ENCODE peak calls at places on chromosomes 13 and 19, in six cellular contexts. P is lower leg skin; U is breast epithelium; J is Karpas-422; R is AG04450; S is CD8-positive, alpha-beta T cell. X is an unnamed sample.

GRCh38 chr19:48752511-48753365 is at the start of gene FUT1:
- DNase-seq in P (no peak), U (peak; percentile 88), J (no peak), R (no peak), S (peak; percentile 49), X (no peak)

GRCh38 chr13:30121666-30122065 is 185.7 kb downstream of the KATNAL1 start:
- DNase-seq in P (no peak), U (peak; percentile 46), J (no peak), R (no peak), S (no peak), X (no peak)

GRCh38 chr19:23415034-23415433 is 19.8 kb upstream of the ZNF91 start:
- DNase-seq in P (no peak), U (no peak), J (no peak), R (no peak), S (no peak), X (no peak)

GRCh38 chr19:38661996-38662395 is 14.5 kb downstream of the ACTN4 start:
- DNase-seq in P (peak; percentile 74), U (peak; percentile 88), J (no peak), R (no peak), S (no peak), X (no peak)

GRCh38 chr19:18603255-18603957 is 3.2 kb downstream of the CRLF1 start:
- DNase-seq in P (no peak), U (no peak), J (peak; percentile 61), R (no peak), S (no peak), X (no peak)

GRCh38 chr13:47287291-47287751 is 390.5 kb upstream of the HTR2A start:
- DNase-seq in P (no peak), U (no peak), J (no peak), R (peak; percentile 29), S (no peak), X (peak; percentile 76)

GRCh38 chr19:49890349-49891311 is 6.1 kb downstream of the IL4I1 start:
- DNase-seq in P (no peak), U (no peak), J (peak; percentile 92), R (no peak), S (peak; percentile 75), X (no peak)

GRCh38 chr13:43916828-43917227 is 37.1 kb downstream of the LACC1 start:
- DNase-seq in P (no peak), U (no peak), J (no peak), R (no peak), S (no peak), X (no peak)

GRCh38 chr13:46866150-46866549 is 30.7 kb downstream of the HTR2A start:
- DNase-seq in P (peak; percentile 16), U (no peak), J (peak; percentile 41), R (peak; percentile 27), S (no peak), X (peak; percentile 40)

GRCh38 chr19:10036601-10037071 is 23.4 kb downstream of the RDH8 start:
- DNase-seq in P (no peak), U (no peak), J (no peak), R (no peak), S (no peak), X (no peak)

GRCh38 chr19:56076413-56076998 is 44.6 kb downstream of the ZNF787 start:
- DNase-seq in P (no peak), U (no peak), J (peak; percentile 91), R (peak; percentile 15), S (peak; percentile 34), X (no peak)

GRCh38 chr13:21673592-21674270 is 2.9 kb downstream of the FGF9 start:
- DNase-seq in P (no peak), U (no peak), J (peak; percentile 75), R (no peak), S (peak; percentile 51), X (no peak)

GRCh38 chr19:31073485-31074221 is 275.6 kb downstream of the TSHZ3 start:
- DNase-seq in P (no peak), U (no peak), J (no peak), R (no peak), S (no peak), X (no peak)

GRCh38 chr19:31070126-31070525 is 279.1 kb downstream of the TSHZ3 start:
- DNase-seq in P (no peak), U (no peak), J (no peak), R (no peak), S (no peak), X (no peak)

GRCh38 chr19:31070676-31071075 is 278.6 kb downstream of the TSHZ3 start:
- DNase-seq in P (no peak), U (no peak), J (no peak), R (no peak), S (no peak), X (no peak)

GRCh38 chr19:31068268-31068667 is 281.0 kb downstream of the TSHZ3 start:
- DNase-seq in P (no peak), U (no peak), J (no peak), R (no peak), S (no peak), X (no peak)

DNA sequence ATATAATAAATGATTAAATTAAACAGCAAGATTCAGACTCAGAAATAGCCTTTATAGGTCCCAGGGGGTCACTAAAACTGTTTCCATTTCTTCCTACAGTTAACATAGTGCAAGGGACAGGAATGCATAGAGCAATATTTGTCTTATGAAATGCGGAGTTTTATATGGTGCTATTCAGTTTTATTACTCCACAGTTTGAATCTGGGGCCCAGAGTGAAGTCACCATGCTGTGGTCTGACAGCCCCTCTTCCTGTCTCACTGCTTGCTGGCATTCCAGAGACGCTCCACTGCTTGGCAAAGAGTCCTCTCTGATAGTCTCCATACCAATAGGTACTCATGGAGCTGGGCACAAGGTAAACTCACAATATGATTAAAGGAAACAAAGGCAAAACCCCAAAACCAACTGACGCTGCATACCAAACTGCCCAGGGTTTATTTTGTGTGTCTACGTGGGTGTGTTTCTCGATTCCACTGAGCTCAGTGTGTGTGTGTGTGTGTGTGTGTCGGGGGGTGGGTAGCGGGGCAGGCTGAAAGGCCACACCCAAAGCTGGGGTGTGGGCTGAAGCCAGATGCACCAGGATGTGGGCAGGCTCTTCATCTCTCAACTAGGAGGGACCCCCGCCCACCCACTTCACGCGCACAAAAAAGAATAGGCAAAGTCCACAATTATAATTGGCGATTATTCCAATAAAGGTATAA is 277.9 kb downstream of the TSHZ3 start:
- DNase-seq in P (no peak), U (no peak), J (no peak), R (no peak), S (no peak), X (peak; percentile 34)
- H3K4me3 ChIP-seq in P (no peak overlapping the region), U (no peak overlapping the region), J (no peak overlapping the region), R (no peak overlapping the region), S (no peak overlapping the region), X (no peak overlapping the region)

GRCh38 chr19:42424712-42425131 is 2.5 kb downstream of the LIPE start:
- DNase-seq in P (no peak), U (no peak), J (no peak), R (no peak), S (no peak), X (no peak)
- H3K4me3 ChIP-seq in P (no peak overlapping the region), U (no peak overlapping the region), J (no peak overlapping the region), R (no peak overlapping the region), S (no peak overlapping the region), X (no peak overlapping the region)

DNA sequence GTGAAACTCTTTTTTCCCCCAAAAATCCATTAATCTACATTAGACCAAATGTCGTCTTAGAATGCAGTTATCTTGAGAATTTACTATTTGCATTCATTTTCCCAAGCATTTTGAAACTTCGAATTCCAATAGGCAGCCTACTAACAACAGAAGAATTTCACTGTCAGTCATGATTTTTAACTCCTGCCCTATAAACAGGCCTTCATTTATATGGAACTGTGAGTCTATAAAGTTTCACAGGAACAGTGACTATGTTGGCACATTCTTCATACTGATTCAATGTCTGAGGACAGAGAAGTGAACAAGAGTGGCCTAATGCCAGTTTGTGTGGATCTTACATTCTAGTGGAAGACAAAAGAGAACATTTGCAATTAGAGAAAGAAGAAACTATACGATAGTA is 198.0 kb downstream of the PCDH17 start:
- DNase-seq in P (no peak), U (no peak), J (no peak), R (no peak), S (no peak), X (no peak)
- H3K4me3 ChIP-seq in P (no peak overlapping the region), U (no peak overlapping the region), J (no peak overlapping the region), R (no peak overlapping the region), S (no peak overlapping the region), X (no peak overlapping the region)

GRCh38 chr13:75751350-75751749 is 115.2 kb downstream of the LMO7 start:
- DNase-seq in P (no peak), U (no peak), J (no peak), R (no peak), S (no peak), X (no peak)
- H3K4me3 ChIP-seq in P (no peak overlapping the region), U (no peak overlapping the region), J (no peak overlapping the region), R (no peak overlapping the region), S (no peak overlapping the region), X (no peak overlapping the region)

GRCh38 chr19:1274081-1274851 is 1.1 kb upstream of the FAM174C start:
- DNase-seq in P (no peak), U (no peak), J (no peak), R (no peak), S (no peak), X (no peak)
- H3K4me3 ChIP-seq in P (no peak overlapping the region), U (peak overlapping the region; percentile 69), J (peak overlapping the region; percentile 67), R (peak overlapping the region; percentile 51), S (no peak overlapping the region), X (peak overlapping the region; percentile 75)

GRCh38 chr19:29815231-29815630 is 3.4 kb downstream of the CCNE1 start:
- DNase-seq in P (no peak), U (no peak), J (peak; percentile 83), R (no peak), S (no peak), X (no peak)

GRCh38 chr19:29811125-29812079 is at the start of gene CCNE1:
- DNase-seq in P (peak; percentile 88), U (peak; percentile 83), J (peak; percentile 96), R (peak; percentile 32), S (peak; percentile 92), X (peak; percentile 35)

GRCh38 chr19:29813665-29814064 is 1.9 kb downstream of the CCNE1 start:
- DNase-seq in P (no peak), U (no peak), J (no peak), R (no peak), S (no peak), X (no peak)

GRCh38 chr19:29812080-29812880 is 489 bp downstream of the CCNE1 start:
- DNase-seq in P (no peak), U (no peak), J (peak; percentile 52), R (no peak), S (no peak), X (no peak)

DNA sequence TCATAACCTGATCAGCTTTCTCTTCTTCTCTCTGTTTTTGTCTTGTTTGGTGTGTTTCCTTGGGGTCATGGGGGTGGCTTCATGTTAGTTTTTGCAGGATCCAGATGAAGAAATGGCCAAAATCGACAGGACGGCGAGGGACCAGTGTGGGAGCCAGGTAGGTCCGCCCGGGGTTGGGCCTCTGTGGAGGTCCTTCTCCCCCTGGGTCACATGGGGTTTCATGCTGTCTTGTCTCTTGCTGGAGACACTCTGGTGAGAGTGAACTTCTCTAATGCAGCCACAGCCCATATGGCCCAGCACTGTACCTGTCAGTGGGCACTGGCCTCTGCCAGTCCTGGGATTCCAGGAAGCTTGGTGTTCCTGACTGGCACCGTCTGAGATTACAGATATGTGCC is 1.1 kb downstream of the CCNE1 start:
- DNase-seq in P (no peak), U (no peak), J (no peak), R (no peak), S (no peak), X (no peak)
- H3K4me3 ChIP-seq in P (no peak overlapping the region), U (no peak overlapping the region), J (peak overlapping the region; percentile 79), R (peak overlapping the region; percentile 53), S (peak overlapping the region; percentile 50), X (peak overlapping the region; percentile 43)

GRCh38 chr19:36750066-36750691 is 22.4 kb downstream of the ZNF850 start:
- DNase-seq in P (no peak), U (no peak), J (no peak), R (no peak), S (no peak), X (no peak)
- H3K4me3 ChIP-seq in P (no peak overlapping the region), U (no peak overlapping the region), J (no peak overlapping the region), R (no peak overlapping the region), S (peak overlapping the region; percentile 8), X (no peak overlapping the region)

X was measured in skeletal muscle cell.